ENCODE peak calls at places on chromosomes 13 and 19, in six cellular contexts. One of them, this sample, is unnamed.

GRCh38 chr13:87089391-87089790 is 581.8 kb upstream of the SLITRK5 start:
- DNase-seq in endothelial cell: no peak
- DNase-seq in BJ: peak
- DNase-seq in PC-3: peak
- DNase-seq in glutamatergic neuron: no peak
- DNase-seq in GM10248: no peak
- DNase-seq in this sample: peak

GRCh38 chr13:113625965-113626661 is 31.9 kb downstream of the ATP4B start:
- DNase-seq in endothelial cell: no peak
- DNase-seq in BJ: peak
- DNase-seq in PC-3: no peak
- DNase-seq in glutamatergic neuron: peak
- DNase-seq in GM10248: no peak
- DNase-seq in this sample: peak

GRCh38 chr13:113548171-113548641 is 36.3 kb upstream of the TFDP1 start:
- DNase-seq in endothelial cell: no peak
- DNase-seq in BJ: no peak
- DNase-seq in PC-3: no peak
- DNase-seq in glutamatergic neuron: peak
- DNase-seq in GM10248: no peak
- DNase-seq in this sample: peak

GRCh38 chr19:33902802-33903488 is 106.3 kb downstream of the KCTD15 start:
- DNase-seq in endothelial cell: no peak
- DNase-seq in BJ: no peak
- DNase-seq in PC-3: no peak
- DNase-seq in glutamatergic neuron: no peak
- DNase-seq in GM10248: no peak
- DNase-seq in this sample: no peak

GRCh38 chr13:81639984-81640582 is 1299.2 kb upstream of the SPRY2 start:
- DNase-seq in endothelial cell: peak
- DNase-seq in BJ: no peak
- DNase-seq in PC-3: peak
- DNase-seq in glutamatergic neuron: peak
- DNase-seq in GM10248: no peak
- DNase-seq in this sample: no peak

GRCh38 chr19:41595258-41595889 is 19.4 kb downstream of the CEACAM21 start:
- DNase-seq in endothelial cell: peak
- DNase-seq in BJ: peak
- DNase-seq in PC-3: peak
- DNase-seq in glutamatergic neuron: peak
- DNase-seq in GM10248: peak
- DNase-seq in this sample: peak

GRCh38 chr19:17405250-17406038 is at the start of gene BST2:
- DNase-seq in endothelial cell: no peak
- DNase-seq in BJ: no peak
- DNase-seq in PC-3: no peak
- DNase-seq in glutamatergic neuron: no peak
- DNase-seq in GM10248: peak
- DNase-seq in this sample: peak

GRCh38 chr19:11457115-11457514 is 21.7 kb downstream of the PRKCSH start:
- DNase-seq in endothelial cell: no peak
- DNase-seq in BJ: no peak
- DNase-seq in PC-3: no peak
- DNase-seq in glutamatergic neuron: no peak
- DNase-seq in GM10248: no peak
- DNase-seq in this sample: no peak

GRCh38 chr13:99266827-99267226 is 8.6 kb upstream of the GPR18 start:
- DNase-seq in endothelial cell: no peak
- DNase-seq in BJ: no peak
- DNase-seq in PC-3: peak
- DNase-seq in glutamatergic neuron: no peak
- DNase-seq in GM10248: no peak
- DNase-seq in this sample: no peak

GRCh38 chr13:27461940-27462584 is 11.7 kb upstream of the MTIF3 start:
- DNase-seq in endothelial cell: no peak
- DNase-seq in BJ: no peak
- DNase-seq in PC-3: no peak
- DNase-seq in glutamatergic neuron: peak
- DNase-seq in GM10248: no peak
- DNase-seq in this sample: no peak
- TF ChIP-seq CTCF in endothelial cell: no peak
- TF ChIP-seq CTCF in BJ: no peak
- TF ChIP-seq CTCF in PC-3: no peak
- TF ChIP-seq CTCF in glutamatergic neuron: no peak
- TF ChIP-seq CTCF in GM10248: no peak
- TF ChIP-seq CTCF in this sample: no peak

GRCh38 chr19:49249933-49250332 is 75.1 kb downstream of the SLC6A16 start:
- DNase-seq in endothelial cell: no peak
- DNase-seq in BJ: no peak
- DNase-seq in PC-3: no peak
- DNase-seq in glutamatergic neuron: no peak
- DNase-seq in GM10248: no peak
- DNase-seq in this sample: no peak
- TF ChIP-seq CTCF in endothelial cell: no peak
- TF ChIP-seq CTCF in BJ: no peak
- TF ChIP-seq CTCF in PC-3: no peak
- TF ChIP-seq CTCF in glutamatergic neuron: no peak
- TF ChIP-seq CTCF in GM10248: no peak
- TF ChIP-seq CTCF in this sample: no peak

GRCh38 chr19:49363265-49364082 is at the start of gene DKKL1:
- DNase-seq in endothelial cell: peak
- DNase-seq in BJ: peak
- DNase-seq in PC-3: peak
- DNase-seq in glutamatergic neuron: peak
- DNase-seq in GM10248: peak
- DNase-seq in this sample: peak
- TF ChIP-seq CTCF in endothelial cell: no peak
- TF ChIP-seq CTCF in BJ: peak
- TF ChIP-seq CTCF in PC-3: peak
- TF ChIP-seq CTCF in glutamatergic neuron: no peak
- TF ChIP-seq CTCF in GM10248: no peak
- TF ChIP-seq CTCF in this sample: no peak

DNA sequence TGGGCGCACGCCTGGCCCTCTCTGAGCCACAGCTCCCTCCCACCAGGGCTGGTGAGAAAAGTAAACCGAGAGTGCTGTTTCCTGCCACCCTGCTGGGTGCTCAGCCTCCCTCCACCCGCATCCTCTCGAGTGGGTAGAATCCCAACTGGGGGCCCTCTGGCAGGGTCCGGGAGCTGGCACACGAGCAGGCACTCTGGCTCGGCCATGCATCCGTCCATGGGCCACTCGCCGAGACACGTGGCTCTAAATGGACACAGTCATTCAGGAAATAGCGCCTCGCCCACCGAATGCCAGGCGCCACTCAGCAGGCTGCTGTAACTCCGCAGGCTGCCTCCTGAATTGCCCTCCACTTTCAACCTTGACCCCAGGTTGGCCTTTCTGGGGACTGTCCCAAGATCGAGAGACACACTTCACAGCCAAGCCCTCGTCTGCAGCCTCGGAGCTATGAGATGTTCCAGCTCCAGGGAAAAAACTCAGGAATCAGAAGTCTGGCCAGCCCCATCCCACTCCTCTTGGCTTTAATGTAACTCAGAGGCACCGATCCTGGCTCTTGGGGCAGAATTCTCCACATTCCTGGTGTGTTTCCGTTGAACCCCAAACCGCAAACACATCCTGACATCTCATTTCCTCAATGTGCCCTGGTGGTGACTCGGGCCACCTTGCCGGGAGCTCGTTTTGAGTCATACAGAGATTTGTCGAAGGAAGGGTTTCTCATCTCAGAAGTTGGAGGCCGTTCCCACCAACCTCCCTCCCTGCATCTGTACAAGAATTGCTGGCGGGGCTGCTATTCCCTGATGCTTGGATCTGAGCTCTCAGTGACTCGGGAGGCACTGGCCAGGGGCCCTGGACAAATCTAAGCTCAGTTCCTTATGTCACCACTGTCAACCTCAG is 14.1 kb downstream of the KLF2 start:
- DNase-seq in endothelial cell: no peak
- DNase-seq in BJ: peak
- DNase-seq in PC-3: peak
- DNase-seq in glutamatergic neuron: no peak
- DNase-seq in GM10248: peak
- DNase-seq in this sample: peak
- TF ChIP-seq CTCF in endothelial cell: no peak
- TF ChIP-seq CTCF in BJ: peak
- TF ChIP-seq CTCF in PC-3: no peak
- TF ChIP-seq CTCF in glutamatergic neuron: no peak
- TF ChIP-seq CTCF in GM10248: no peak
- TF ChIP-seq CTCF in this sample: no peak

GRCh38 chr19:387777-388176 is 21.2 kb downstream of the C2CD4C start:
- DNase-seq in endothelial cell: no peak
- DNase-seq in BJ: no peak
- DNase-seq in PC-3: no peak
- DNase-seq in glutamatergic neuron: no peak
- DNase-seq in GM10248: no peak
- DNase-seq in this sample: no peak

GRCh38 chr19:379796-380195 is 29.2 kb downstream of the C2CD4C start:
- DNase-seq in endothelial cell: no peak
- DNase-seq in BJ: no peak
- DNase-seq in PC-3: no peak
- DNase-seq in glutamatergic neuron: no peak
- DNase-seq in GM10248: no peak
- DNase-seq in this sample: no peak

GRCh38 chr19:384801-385169 is 24.2 kb downstream of the C2CD4C start:
- DNase-seq in endothelial cell: no peak
- DNase-seq in BJ: no peak
- DNase-seq in PC-3: no peak
- DNase-seq in glutamatergic neuron: no peak
- DNase-seq in GM10248: no peak
- DNase-seq in this sample: no peak

GRCh38 chr19:383040-383439 is 25.9 kb downstream of the C2CD4C start:
- DNase-seq in endothelial cell: no peak
- DNase-seq in BJ: no peak
- DNase-seq in PC-3: no peak
- DNase-seq in glutamatergic neuron: no peak
- DNase-seq in GM10248: no peak
- DNase-seq in this sample: no peak

DNA sequence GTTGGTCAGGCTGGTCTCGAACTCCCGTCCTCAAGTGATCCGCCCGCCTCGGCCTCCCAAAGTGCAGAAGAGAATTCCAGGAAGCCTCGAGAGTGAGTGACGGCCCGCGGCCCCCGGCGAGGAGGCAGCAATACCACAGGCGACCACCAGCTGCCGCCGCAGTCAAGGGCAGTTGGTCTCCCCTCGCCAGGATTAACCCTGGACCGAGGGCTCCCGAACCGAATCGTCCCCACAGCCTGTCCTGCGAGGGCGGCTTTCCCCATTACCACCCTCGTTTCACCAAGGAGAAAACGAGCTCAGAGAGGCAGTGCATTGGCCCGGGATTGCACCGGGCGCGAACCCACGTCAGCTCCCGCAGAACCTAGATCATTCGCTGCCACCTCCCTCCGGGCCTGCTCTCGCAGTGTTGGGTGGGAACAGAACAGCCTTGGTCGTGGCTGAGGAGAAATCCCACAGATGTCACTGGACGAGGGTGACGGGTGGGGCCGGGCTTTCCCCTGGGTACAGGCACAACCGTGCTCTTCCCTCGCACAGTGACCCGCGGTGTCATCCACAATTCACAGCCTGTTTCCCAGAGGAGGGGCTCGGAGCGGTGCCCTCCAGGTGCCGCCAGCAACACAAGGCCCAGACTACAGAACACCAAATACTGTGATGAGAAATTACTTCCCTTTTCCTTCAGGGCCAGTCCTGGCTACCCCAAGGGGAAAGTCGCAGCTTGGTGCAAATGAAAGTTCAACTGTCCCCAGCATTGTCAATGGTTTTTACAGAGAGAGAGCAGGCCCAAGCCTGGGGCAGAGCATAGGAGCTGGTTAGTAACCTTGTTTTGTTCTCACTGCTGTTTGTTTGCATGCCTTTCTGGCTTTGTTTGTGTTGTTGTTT is 24.8 kb downstream of the C2CD4C start:
- DNase-seq in endothelial cell: peak
- DNase-seq in BJ: no peak
- DNase-seq in PC-3: no peak
- DNase-seq in glutamatergic neuron: peak
- DNase-seq in GM10248: no peak
- DNase-seq in this sample: no peak
- TF ChIP-seq CTCF in endothelial cell: peak
- TF ChIP-seq CTCF in BJ: peak
- TF ChIP-seq CTCF in PC-3: no peak
- TF ChIP-seq CTCF in glutamatergic neuron: peak
- TF ChIP-seq CTCF in GM10248: peak
- TF ChIP-seq CTCF in this sample: peak

DNA sequence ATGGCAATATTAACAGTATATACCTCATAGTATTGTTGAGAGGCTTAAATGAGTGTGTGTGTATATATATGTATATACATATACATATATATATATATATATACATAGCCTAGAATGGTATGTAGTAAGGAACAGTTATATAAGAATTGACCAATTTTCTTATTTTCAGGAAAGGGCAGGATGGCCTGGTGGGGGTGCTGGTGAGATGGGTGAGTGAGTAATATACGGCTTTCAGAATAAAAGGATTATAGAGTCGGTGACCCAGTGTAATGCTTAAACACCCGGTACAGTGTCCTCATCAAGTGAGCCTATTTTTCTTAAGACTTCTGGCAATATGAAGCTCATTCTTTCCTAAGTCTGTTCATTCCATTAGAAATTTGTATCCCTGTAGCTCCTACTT is 11.7 kb upstream of the FAM216B start:
- DNase-seq in endothelial cell: no peak
- DNase-seq in BJ: no peak
- DNase-seq in PC-3: peak
- DNase-seq in glutamatergic neuron: no peak
- DNase-seq in GM10248: no peak
- DNase-seq in this sample: no peak
- TF ChIP-seq CTCF in endothelial cell: no peak
- TF ChIP-seq CTCF in BJ: no peak
- TF ChIP-seq CTCF in PC-3: peak
- TF ChIP-seq CTCF in glutamatergic neuron: no peak
- TF ChIP-seq CTCF in GM10248: no peak
- TF ChIP-seq CTCF in this sample: no peak

GRCh38 chr13:26445092-26445491 is 112.4 kb upstream of the WASF3 start:
- DNase-seq in endothelial cell: no peak
- DNase-seq in BJ: no peak
- DNase-seq in PC-3: no peak
- DNase-seq in glutamatergic neuron: no peak
- DNase-seq in GM10248: no peak
- DNase-seq in this sample: no peak
- TF ChIP-seq CTCF in endothelial cell: no peak
- TF ChIP-seq CTCF in BJ: no peak
- TF ChIP-seq CTCF in PC-3: no peak
- TF ChIP-seq CTCF in glutamatergic neuron: no peak
- TF ChIP-seq CTCF in GM10248: no peak
- TF ChIP-seq CTCF in this sample: no peak

GRCh38 chr19:5349041-5349440 is 8.4 kb upstream of the PTPRS start:
- DNase-seq in endothelial cell: no peak
- DNase-seq in BJ: no peak
- DNase-seq in PC-3: peak
- DNase-seq in glutamatergic neuron: no peak
- DNase-seq in GM10248: no peak
- DNase-seq in this sample: no peak
- TF ChIP-seq CTCF in endothelial cell: no peak
- TF ChIP-seq CTCF in BJ: peak
- TF ChIP-seq CTCF in PC-3: peak
- TF ChIP-seq CTCF in glutamatergic neuron: no peak
- TF ChIP-seq CTCF in GM10248: no peak
- TF ChIP-seq CTCF in this sample: peak

DNA sequence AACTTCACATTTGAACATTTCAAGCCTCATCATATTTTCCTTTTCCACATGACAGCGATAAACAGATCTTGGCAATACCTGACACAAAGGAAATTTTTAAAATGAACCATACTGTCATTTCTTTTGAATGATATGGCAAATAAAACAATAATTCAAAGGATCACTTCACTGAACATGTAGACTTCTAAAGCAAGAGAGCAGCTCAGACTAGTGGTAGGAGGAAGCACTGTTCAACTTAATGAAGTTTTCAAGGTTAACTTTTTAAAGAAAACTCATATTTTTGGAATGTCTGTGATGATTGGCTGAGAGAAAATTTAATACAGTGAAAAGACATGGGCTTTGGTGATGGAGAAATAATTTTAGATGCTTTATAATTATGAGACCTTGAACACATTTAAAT is 198.0 kb downstream of the OXGR1 start:
- DNase-seq in endothelial cell: no peak
- DNase-seq in BJ: no peak
- DNase-seq in PC-3: peak
- DNase-seq in glutamatergic neuron: no peak
- DNase-seq in GM10248: no peak
- DNase-seq in this sample: no peak
- TF ChIP-seq CTCF in endothelial cell: no peak
- TF ChIP-seq CTCF in BJ: no peak
- TF ChIP-seq CTCF in PC-3: peak
- TF ChIP-seq CTCF in glutamatergic neuron: peak
- TF ChIP-seq CTCF in GM10248: no peak
- TF ChIP-seq CTCF in this sample: peak

This sample was measured in astrocyte of the spinal cord.